ENCODE peak calls at places on chromosomes 2 and 18, in seven cellular contexts. One of them, this sample, is unnamed.

GRCh38 chr2:58571181-58571852 is 330.2 kb upstream of the FANCL start:
- DNase-seq in NCI-H524: peak
- DNase-seq in fibroblast of mammary gland: peak
- DNase-seq in GM19239: peak
- DNase-seq in fibroblast of the conjunctiva: peak
- DNase-seq in activated CD8-positive, alpha-beta memory T cell treated with anti-CD3 and anti-CD28 coated beads for 4 hours: no peak
- DNase-seq in psoas muscle: no peak
- DNase-seq in this sample: no peak

GRCh38 chr2:13650586-13651180 is 933.9 kb downstream of the TRIB2 start:
- DNase-seq in fibroblast of the conjunctiva: no peak
- DNase-seq in psoas muscle: no peak
- DNase-seq in GM19239: no peak
- DNase-seq in activated CD8-positive, alpha-beta memory T cell treated with anti-CD3 and anti-CD28 coated beads for 4 hours: no peak
- DNase-seq in fibroblast of mammary gland: peak
- DNase-seq in NCI-H524: no peak
- DNase-seq in this sample: no peak

GRCh38 chr2:241001413-241002274 is 3.2 kb downstream of the SNED1 start:
- DNase-seq in GM19239: no peak
- DNase-seq in NCI-H524: no peak
- DNase-seq in activated CD8-positive, alpha-beta memory T cell treated with anti-CD3 and anti-CD28 coated beads for 4 hours: no peak
- DNase-seq in psoas muscle: peak
- DNase-seq in fibroblast of mammary gland: no peak
- DNase-seq in fibroblast of the conjunctiva: no peak
- DNase-seq in this sample: no peak

GRCh38 chr2:10405441-10405840 is 42.7 kb downstream of the ODC1 start:
- DNase-seq in fibroblast of the conjunctiva: peak
- DNase-seq in fibroblast of mammary gland: peak
- DNase-seq in NCI-H524: no peak
- DNase-seq in GM19239: no peak
- DNase-seq in activated CD8-positive, alpha-beta memory T cell treated with anti-CD3 and anti-CD28 coated beads for 4 hours: no peak
- DNase-seq in psoas muscle: peak
- DNase-seq in this sample: no peak

GRCh38 chr18:13989209-13989608 is 73.9 kb upstream of the MC2R start:
- DNase-seq in GM19239: no peak
- DNase-seq in fibroblast of the conjunctiva: no peak
- DNase-seq in fibroblast of mammary gland: no peak
- DNase-seq in psoas muscle: no peak
- DNase-seq in activated CD8-positive, alpha-beta memory T cell treated with anti-CD3 and anti-CD28 coated beads for 4 hours: no peak
- DNase-seq in NCI-H524: no peak
- DNase-seq in this sample: no peak

GRCh38 chr2:48626047-48626446 is 8.4 kb downstream of the GTF2A1L start:
- DNase-seq in psoas muscle: no peak
- DNase-seq in NCI-H524: no peak
- DNase-seq in GM19239: no peak
- DNase-seq in fibroblast of mammary gland: no peak
- DNase-seq in activated CD8-positive, alpha-beta memory T cell treated with anti-CD3 and anti-CD28 coated beads for 4 hours: no peak
- DNase-seq in fibroblast of the conjunctiva: no peak
- DNase-seq in this sample: no peak

GRCh38 chr18:24669502-24669901 is 209.1 kb downstream of the HRH4 start:
- DNase-seq in NCI-H524: no peak
- DNase-seq in fibroblast of the conjunctiva: no peak
- DNase-seq in fibroblast of mammary gland: no peak
- DNase-seq in psoas muscle: no peak
- DNase-seq in GM19239: no peak
- DNase-seq in activated CD8-positive, alpha-beta memory T cell treated with anti-CD3 and anti-CD28 coated beads for 4 hours: no peak
- DNase-seq in this sample: no peak

GRCh38 chr18:45954070-45954712 is 12.9 kb downstream of the EPG5 start:
- DNase-seq in fibroblast of mammary gland: peak
- DNase-seq in fibroblast of the conjunctiva: peak
- DNase-seq in activated CD8-positive, alpha-beta memory T cell treated with anti-CD3 and anti-CD28 coated beads for 4 hours: no peak
- DNase-seq in GM19239: no peak
- DNase-seq in NCI-H524: no peak
- DNase-seq in psoas muscle: no peak
- DNase-seq in this sample: no peak

GRCh38 chr2:15946983-15947382 is 6.6 kb downstream of the MYCN start:
- DNase-seq in psoas muscle: no peak
- DNase-seq in NCI-H524: no peak
- DNase-seq in fibroblast of the conjunctiva: no peak
- DNase-seq in fibroblast of mammary gland: no peak
- DNase-seq in GM19239: no peak
- DNase-seq in activated CD8-positive, alpha-beta memory T cell treated with anti-CD3 and anti-CD28 coated beads for 4 hours: no peak
- DNase-seq in this sample: no peak

GRCh38 chr2:54503192-54503591 is 47.1 kb downstream of the SPTBN1 start:
- DNase-seq in NCI-H524: peak
- DNase-seq in fibroblast of mammary gland: peak
- DNase-seq in activated CD8-positive, alpha-beta memory T cell treated with anti-CD3 and anti-CD28 coated beads for 4 hours: no peak
- DNase-seq in psoas muscle: no peak
- DNase-seq in fibroblast of the conjunctiva: no peak
- DNase-seq in GM19239: peak
- DNase-seq in this sample: no peak

GRCh38 chr18:13463526-13463925 is 245.0 kb downstream of the LDLRAD4 start:
- DNase-seq in GM19239: no peak
- DNase-seq in NCI-H524: no peak
- DNase-seq in psoas muscle: no peak
- DNase-seq in fibroblast of mammary gland: no peak
- DNase-seq in activated CD8-positive, alpha-beta memory T cell treated with anti-CD3 and anti-CD28 coated beads for 4 hours: no peak
- DNase-seq in fibroblast of the conjunctiva: no peak
- DNase-seq in this sample: no peak

GRCh38 chr2:235009081-235009480 is 57.3 kb downstream of the SH3BP4 start:
- DNase-seq in fibroblast of the conjunctiva: no peak
- DNase-seq in fibroblast of mammary gland: no peak
- DNase-seq in psoas muscle: peak
- DNase-seq in GM19239: no peak
- DNase-seq in NCI-H524: no peak
- DNase-seq in activated CD8-positive, alpha-beta memory T cell treated with anti-CD3 and anti-CD28 coated beads for 4 hours: no peak
- DNase-seq in this sample: peak

GRCh38 chr18:22210331-22210754 is 41.0 kb downstream of the GATA6 start:
- DNase-seq in GM19239: no peak
- DNase-seq in NCI-H524: no peak
- DNase-seq in psoas muscle: no peak
- DNase-seq in fibroblast of the conjunctiva: no peak
- DNase-seq in fibroblast of mammary gland: peak
- DNase-seq in activated CD8-positive, alpha-beta memory T cell treated with anti-CD3 and anti-CD28 coated beads for 4 hours: no peak
- DNase-seq in this sample: no peak

GRCh38 chr2:120105360-120105759 is 92.5 kb downstream of the EPB41L5 start:
- DNase-seq in GM19239: no peak
- DNase-seq in activated CD8-positive, alpha-beta memory T cell treated with anti-CD3 and anti-CD28 coated beads for 4 hours: no peak
- DNase-seq in fibroblast of the conjunctiva: no peak
- DNase-seq in psoas muscle: no peak
- DNase-seq in NCI-H524: no peak
- DNase-seq in fibroblast of mammary gland: no peak
- DNase-seq in this sample: no peak

GRCh38 chr2:28252308-28252707 is 140.3 kb upstream of the FOSL2 start:
- DNase-seq in fibroblast of mammary gland: no peak
- DNase-seq in activated CD8-positive, alpha-beta memory T cell treated with anti-CD3 and anti-CD28 coated beads for 4 hours: no peak
- DNase-seq in NCI-H524: no peak
- DNase-seq in psoas muscle: no peak
- DNase-seq in GM19239: peak
- DNase-seq in fibroblast of the conjunctiva: no peak
- DNase-seq in this sample: no peak

GRCh38 chr2:240322231-240322955 is 113.1 kb upstream of the GPC1 start:
- DNase-seq in fibroblast of mammary gland: peak
- DNase-seq in activated CD8-positive, alpha-beta memory T cell treated with anti-CD3 and anti-CD28 coated beads for 4 hours: no peak
- DNase-seq in GM19239: no peak
- DNase-seq in NCI-H524: no peak
- DNase-seq in fibroblast of the conjunctiva: no peak
- DNase-seq in psoas muscle: peak
- DNase-seq in this sample: peak

GRCh38 chr2:102098756-102099155 is 43.8 kb upstream of the IL1R1 start:
- DNase-seq in activated CD8-positive, alpha-beta memory T cell treated with anti-CD3 and anti-CD28 coated beads for 4 hours: no peak
- DNase-seq in NCI-H524: no peak
- DNase-seq in GM19239: no peak
- DNase-seq in fibroblast of the conjunctiva: no peak
- DNase-seq in fibroblast of mammary gland: no peak
- DNase-seq in psoas muscle: no peak
- DNase-seq in this sample: no peak

GRCh38 chr2:70820499-70820898 is at the start of gene CLEC4F:
- DNase-seq in fibroblast of the conjunctiva: no peak
- DNase-seq in fibroblast of mammary gland: no peak
- DNase-seq in GM19239: no peak
- DNase-seq in NCI-H524: no peak
- DNase-seq in activated CD8-positive, alpha-beta memory T cell treated with anti-CD3 and anti-CD28 coated beads for 4 hours: no peak
- DNase-seq in psoas muscle: no peak
- DNase-seq in this sample: no peak

GRCh38 chr18:75654928-75655745 is 227.6 kb upstream of the SMIM21 start:
- DNase-seq in GM19239: no peak
- DNase-seq in fibroblast of the conjunctiva: no peak
- DNase-seq in fibroblast of mammary gland: peak
- DNase-seq in activated CD8-positive, alpha-beta memory T cell treated with anti-CD3 and anti-CD28 coated beads for 4 hours: no peak
- DNase-seq in psoas muscle: peak
- DNase-seq in NCI-H524: peak
- DNase-seq in this sample: no peak

GRCh38 chr2:53403836-53404413 is 363.7 kb upstream of the CHAC2 start:
- DNase-seq in NCI-H524: no peak
- DNase-seq in fibroblast of mammary gland: peak
- DNase-seq in fibroblast of the conjunctiva: peak
- DNase-seq in GM19239: no peak
- DNase-seq in psoas muscle: no peak
- DNase-seq in activated CD8-positive, alpha-beta memory T cell treated with anti-CD3 and anti-CD28 coated beads for 4 hours: no peak
- DNase-seq in this sample: no peak

GRCh38 chr2:236168110-236169067 is at the start of gene GBX2:
- DNase-seq in psoas muscle: peak
- DNase-seq in GM19239: no peak
- DNase-seq in NCI-H524: peak
- DNase-seq in fibroblast of mammary gland: peak
- DNase-seq in fibroblast of the conjunctiva: no peak
- DNase-seq in activated CD8-positive, alpha-beta memory T cell treated with anti-CD3 and anti-CD28 coated beads for 4 hours: no peak
- DNase-seq in this sample: no peak

GRCh38 chr2:234446404-234447076 is 50.3 kb downstream of the ARL4C start:
- DNase-seq in GM19239: peak
- DNase-seq in activated CD8-positive, alpha-beta memory T cell treated with anti-CD3 and anti-CD28 coated beads for 4 hours: peak
- DNase-seq in psoas muscle: peak
- DNase-seq in NCI-H524: no peak
- DNase-seq in fibroblast of mammary gland: no peak
- DNase-seq in fibroblast of the conjunctiva: no peak
- DNase-seq in this sample: peak